ENCODE peak calls at places on chromosomes 12 and 14, in ten cellular contexts. E is MG63; L is effector memory CD4-positive, alpha-beta T cell; Y is heart right ventricle; B is body of pancreas; K is uterus; G is CD8-positive, alpha-beta memory T cell; C is AG04450; J is ovary; H is right lobe of liver. W is an unnamed sample. For H3K27me3, the result is how much of the 10 kb centered on the place peaks cover.

GRCh38 chr12:124904306-124905098 is 9.9 kb downstream of the UBC start:
- DNase-seq in E (peak), L (no peak), Y (peak), B (peak), K (peak), G (no peak), C (no peak), J (peak), H (peak), W (peak)

GRCh38 chr12:6292606-6293005 is 17.9 kb upstream of the PLEKHG6 start:
- DNase-seq in E (no peak), L (no peak), Y (no peak), B (no peak), K (no peak), G (no peak), C (no peak), J (no peak), H (no peak), W (no peak)

GRCh38 chr12:56661560-56661959 is 15.8 kb upstream of the ATP5F1B start:
- DNase-seq in E (no peak), L (no peak), Y (no peak), B (no peak), K (no peak), G (no peak), C (no peak), J (no peak), H (no peak), W (no peak)

GRCh38 chr14:68945585-68946289 is 33.4 kb downstream of the ACTN1 start:
- DNase-seq in E (no peak), L (no peak), Y (no peak), B (no peak), K (peak), G (no peak), C (no peak), J (no peak), H (peak), W (no peak)

GRCh38 chr12:109758406-109759075 is 44.9 kb downstream of the FAM222A start:
- DNase-seq in E (no peak), L (no peak), Y (no peak), B (no peak), K (no peak), G (no peak), C (no peak), J (peak), H (peak), W (no peak)

GRCh38 chr14:29724991-29725390 is 202.7 kb downstream of the PRKD1 start:
- DNase-seq in E (peak), L (no peak), Y (no peak), B (peak), K (no peak), G (no peak), C (no peak), J (peak), H (no peak), W (no peak)

GRCh38 chr12:124438415-124439056 is 128.9 kb downstream of the NCOR2 start:
- DNase-seq in E (no peak), L (no peak), Y (no peak), B (no peak), K (no peak), G (no peak), C (no peak), J (no peak), H (no peak), W (no peak)

GRCh38 chr14:32826404-32827082 is 112.1 kb upstream of the NPAS3 start:
- DNase-seq in E (no peak), L (no peak), Y (peak), B (no peak), K (no peak), G (no peak), C (no peak), J (no peak), H (no peak), W (no peak)

GRCh38 chr14:34137001-34137400 is 186.1 kb upstream of the EGLN3 start:
- DNase-seq in E (no peak), L (no peak), Y (no peak), B (no peak), K (no peak), G (no peak), C (no peak), J (no peak), H (no peak), W (no peak)

GRCh38 chr12:66194122-66194521 is 5.1 kb downstream of the IRAK3 start:
- DNase-seq in E (no peak), L (no peak), Y (no peak), B (no peak), K (no peak), G (no peak), C (no peak), J (no peak), H (no peak), W (no peak)

GRCh38 chr12:104472748-104473147 is 16.0 kb downstream of the CHST11 start:
- DNase-seq in E (no peak), L (no peak), Y (no peak), B (no peak), K (no peak), G (no peak), C (no peak), J (no peak), H (no peak), W (no peak)

GRCh38 chr12:2834581-2835491 is at the start of gene NRIP2:
- DNase-seq in E (peak), L (no peak), Y (peak), B (peak), K (peak), G (no peak), C (no peak), J (peak), H (no peak), W (peak)

GRCh38 chr12:121461048-121461447 is 61.1 kb downstream of the RNF34 start:
- DNase-seq in E (no peak), L (no peak), Y (no peak), B (no peak), K (no peak), G (no peak), C (no peak), J (no peak), H (no peak), W (no peak)

GRCh38 chr12:107450541-107450940 is 235.1 kb upstream of the PWP1 start:
- DNase-seq in E (no peak), L (no peak), Y (no peak), B (no peak), K (no peak), G (no peak), C (no peak), J (no peak), H (no peak), W (no peak)

GRCh38 chr14:95495093-95495492 is 21.4 kb downstream of the SYNE3 start:
- DNase-seq in E (no peak), L (no peak), Y (no peak), B (no peak), K (no peak), G (no peak), C (no peak), J (no peak), H (no peak), W (no peak)

GRCh38 chr14:95494456-95494855 is 22.0 kb downstream of the SYNE3 start:
- DNase-seq in E (no peak), L (no peak), Y (no peak), B (no peak), K (no peak), G (no peak), C (no peak), J (no peak), H (no peak), W (no peak)

GRCh38 chr14:95496111-95496681 is 20.3 kb downstream of the SYNE3 start:
- DNase-seq in E (no peak), L (no peak), Y (no peak), B (no peak), K (no peak), G (no peak), C (no peak), J (no peak), H (no peak), W (no peak)

GRCh38 chr14:95496690-95497241 is 19.7 kb downstream of the SYNE3 start:
- DNase-seq in E (peak), L (no peak), Y (no peak), B (no peak), K (peak), G (no peak), C (no peak), J (peak), H (no peak), W (no peak)

GRCh38 chr14:95495538-95496025 is 20.9 kb downstream of the SYNE3 start:
- DNase-seq in E (no peak), L (no peak), Y (no peak), B (no peak), K (no peak), G (no peak), C (no peak), J (no peak), H (no peak), W (no peak)
- H3K4me3 ChIP-seq in E (no peak), L (no peak), Y (no peak), B (no peak), K (no peak), G (no peak), C (no peak), J (no peak), H (no peak), W (no peak)

DNA sequence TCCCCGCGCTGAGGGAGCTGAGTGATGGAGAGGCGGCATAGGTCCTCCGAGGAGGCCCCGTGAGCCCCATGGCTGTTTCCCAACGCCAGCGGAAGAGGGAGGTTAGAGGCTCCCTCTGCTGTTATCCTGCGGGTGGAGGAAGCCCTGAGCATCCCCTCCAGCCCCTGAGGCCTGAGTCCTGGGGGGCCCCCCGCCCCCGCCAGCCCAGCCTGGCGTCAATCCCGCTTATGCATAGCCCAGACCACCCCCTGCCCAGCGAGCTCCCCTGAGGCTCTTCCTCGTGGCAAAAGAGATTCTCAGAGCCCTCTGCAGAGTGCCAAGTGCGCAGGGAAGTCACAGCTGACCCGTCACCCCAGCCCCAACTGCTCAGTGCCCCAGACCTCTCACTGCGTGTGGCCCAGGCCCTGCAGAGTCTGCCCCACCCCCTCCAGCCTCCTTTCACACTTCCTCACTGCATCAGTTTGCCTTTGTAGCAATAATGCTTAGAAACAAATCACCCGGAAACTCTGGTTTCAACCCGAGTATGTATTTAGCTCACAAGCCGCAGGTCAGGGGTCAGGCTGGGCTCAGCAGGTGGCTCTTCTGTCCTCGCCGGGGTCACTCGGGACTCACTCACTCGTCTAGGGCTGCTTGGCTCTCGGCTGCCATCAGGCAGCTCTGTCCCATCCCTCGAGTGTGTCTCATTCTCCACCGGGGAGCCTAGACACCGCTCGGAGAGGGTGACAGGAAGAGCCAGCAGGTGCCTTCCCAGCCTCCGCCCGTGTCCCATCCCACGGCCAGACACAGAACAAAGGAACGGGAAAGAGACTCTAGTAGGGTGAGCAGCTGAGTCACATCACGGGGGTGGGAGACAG is 44.8 kb upstream of the GALNT9 start:
- DNase-seq in E (peak), L (no peak), Y (no peak), B (no peak), K (no peak), G (no peak), C (no peak), J (no peak), H (no peak), W (peak)
- H3K27me3 ChIP-seq in E (half or more), L (under half), Y (under half), B (under half), K (under half), G (under half), C (under half), J (under half), H (under half), W (half or more)

GRCh38 chr12:22164101-22164500 is 118.1 kb downstream of the CMAS start:
- DNase-seq in E (no peak), L (no peak), Y (no peak), B (no peak), K (no peak), G (peak), C (no peak), J (no peak), H (no peak), W (no peak)
- H3K4me3 ChIP-seq in E (no peak), L (peak), Y (no peak), B (no peak), K (no peak), G (peak), C (no peak), J (no peak), H (no peak), W (no peak)

GRCh38 chr12:54027442-54027786 is 826 bp upstream of the HOXC6 start:
- DNase-seq in E (no peak), L (no peak), Y (no peak), B (no peak), K (no peak), G (no peak), C (no peak), J (no peak), H (peak), W (no peak)
- H3K27me3 ChIP-seq in E (under half), L (half or more), Y (half or more), B (under half), K (under half), G (half or more), C (half or more), J (under half), H (under half), W (under half)

GRCh38 chr14:77123381-77124344 is 17.9 kb downstream of the ZDHHC22 start:
- DNase-seq in E (peak), L (no peak), Y (peak), B (peak), K (no peak), G (no peak), C (no peak), J (no peak), H (peak), W (no peak)
- H3K4me3 ChIP-seq in E (no peak), L (peak), Y (no peak), B (no peak), K (no peak), G (peak), C (no peak), J (no peak), H (no peak), W (no peak)

GRCh38 chr12:117022465-117022864 is 76.8 kb downstream of the TESC start:
- DNase-seq in E (no peak), L (no peak), Y (no peak), B (no peak), K (no peak), G (no peak), C (no peak), J (no peak), H (no peak), W (no peak)

GRCh38 chr12:117023998-117024960 is 74.9 kb downstream of the TESC start:
- DNase-seq in E (no peak), L (no peak), Y (no peak), B (no peak), K (no peak), G (no peak), C (no peak), J (no peak), H (no peak), W (no peak)

GRCh38 chr12:117019866-117020265 is 79.3 kb downstream of the TESC start:
- DNase-seq in E (no peak), L (no peak), Y (no peak), B (no peak), K (no peak), G (no peak), C (no peak), J (no peak), H (no peak), W (no peak)

GRCh38 chr12:117018276-117018675 is 80.9 kb downstream of the TESC start:
- DNase-seq in E (no peak), L (no peak), Y (no peak), B (no peak), K (no peak), G (no peak), C (no peak), J (no peak), H (no peak), W (no peak)

DNA sequence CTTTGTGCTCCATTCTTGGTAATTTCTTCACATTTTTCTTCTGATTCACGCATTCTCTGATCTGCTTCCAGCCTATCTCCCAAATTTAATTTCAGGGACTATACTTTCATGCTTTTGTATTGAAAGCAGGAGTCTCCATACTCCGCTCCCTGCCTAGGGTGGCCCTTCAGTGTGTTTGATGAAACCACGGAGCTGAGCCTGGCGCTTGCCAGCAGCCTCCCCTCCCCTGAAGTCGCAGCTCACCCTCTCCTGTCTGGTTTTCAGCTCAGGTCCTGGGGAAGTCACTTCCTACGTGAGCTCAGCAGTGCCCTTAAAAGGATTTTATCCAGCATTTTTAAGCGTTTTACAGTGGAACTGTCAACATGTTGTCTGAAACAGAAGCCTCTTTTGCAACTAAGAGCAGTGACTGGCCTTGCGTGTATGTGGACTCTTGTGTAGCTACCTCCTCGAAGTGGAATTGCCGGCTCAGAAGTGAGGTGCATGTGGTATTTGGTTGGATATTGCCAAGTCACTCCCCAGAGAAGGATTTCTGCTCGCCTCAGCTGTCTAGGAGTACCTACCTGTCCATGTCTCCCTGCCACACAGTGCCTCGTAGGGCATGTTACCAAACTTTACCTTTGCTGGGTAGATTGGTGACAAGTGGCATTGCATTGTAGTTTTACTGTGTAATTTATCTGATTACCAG is 78.5 kb downstream of the TESC start:
- DNase-seq in E (no peak), L (no peak), Y (no peak), B (no peak), K (no peak), G (no peak), C (no peak), J (no peak), H (no peak), W (no peak)
- H3K27me3 ChIP-seq in E (under half), L (under half), Y (under half), B (under half), K (under half), G (under half), C (under half), J (under half), H (under half), W (under half)

DNA sequence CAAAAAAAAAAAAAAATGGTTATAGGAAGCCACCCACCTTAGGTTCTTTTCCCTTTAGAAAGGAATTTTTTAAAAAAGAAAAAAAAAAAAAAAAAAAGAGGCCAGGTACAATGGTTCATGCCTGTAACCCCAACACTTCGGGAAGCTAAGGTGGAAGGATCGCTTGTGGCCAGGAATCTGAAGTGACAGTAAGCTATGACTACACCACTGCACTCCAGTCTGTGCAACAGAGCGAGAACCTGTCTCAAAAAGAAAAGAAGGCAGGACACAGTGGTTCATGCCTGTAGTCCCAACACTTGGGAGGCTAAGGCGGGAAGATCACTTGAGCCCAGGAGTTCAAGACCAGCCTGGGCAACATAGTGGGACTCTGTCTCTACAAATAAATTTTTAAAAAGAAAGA is 36.0 kb downstream of the SPTLC2 start:
- DNase-seq in E (no peak), L (no peak), Y (no peak), B (no peak), K (no peak), G (no peak), C (no peak), J (no peak), H (no peak), W (no peak)
- H3K4me3 ChIP-seq in E (peak), L (peak), Y (peak), B (no peak), K (no peak), G (no peak), C (no peak), J (no peak), H (no peak), W (no peak)